ENCODE peak calls at places on chromosomes 1 and 21, in five cellular contexts. W is fibroblast of pulmonary artery, H is lung, R is Calu3, F is Panc1. B is an unnamed sample.
A peak's percentile ranks its signal among the peaks of the same experiment; 100 is the strongest.

GRCh38 chr1:55463814-55464445 is 248.8 kb upstream of the USP24 start:
- DNase-seq in R (no peak), F (no peak), H (no peak), W (no peak), B (no peak)

GRCh38 chr1:42777860-42778259 is 6.9 kb upstream of the TMEM269 start:
- DNase-seq in F (no peak), W (peak; percentile 66), R (peak; percentile 34), H (no peak), B (no peak)

GRCh38 chr1:189500777-189501176 is 976.9 kb downstream of the BRINP3 start:
- DNase-seq in R (no peak), F (no peak), W (no peak), H (no peak), B (no peak)

GRCh38 chr1:22108343-22109135 is 34.4 kb downstream of the WNT4 start:
- DNase-seq in W (peak; percentile 24), F (no peak), R (no peak), H (no peak), B (no peak)

GRCh38 chr1:184870319-184870718 is 104.0 kb downstream of the NIBAN1 start:
- DNase-seq in H (no peak), W (no peak), R (no peak), F (no peak), B (no peak)

GRCh38 chr1:11690669-11691301 is 725 bp upstream of the DRAXIN start:
- DNase-seq in H (no peak), W (no peak), R (peak; percentile 9), F (no peak), B (no peak)

GRCh38 chr21:28639742-28640141 is 352.9 kb downstream of the LTN1 start:
- DNase-seq in W (peak; percentile 71), R (no peak), H (no peak), F (no peak), B (no peak)

GRCh38 chr1:184940226-184940625 is 34.1 kb downstream of the NIBAN1 start:
- DNase-seq in R (no peak), W (no peak), H (no peak), F (no peak), B (no peak)

GRCh38 chr1:37325509-37326437 is 148.6 kb upstream of the ZC3H12A start:
- DNase-seq in H (no peak), F (no peak), W (no peak), R (no peak), B (no peak)

GRCh38 chr1:41493117-41493536 is 8.6 kb upstream of the EDN2 start:
- DNase-seq in R (peak; percentile 77), W (peak; percentile 92), F (no peak), H (no peak), B (no peak)

GRCh38 chr1:200226969-200227303 is 182.9 kb downstream of the ZNF281 start:
- DNase-seq in R (no peak), H (no peak), W (no peak), F (no peak), B (no peak)

GRCh38 chr1:89603651-89604413 is 29.1 kb upstream of the LRRC8C start:
- DNase-seq in F (no peak), H (no peak), R (no peak), W (peak; percentile 38), B (no peak)

GRCh38 chr1:203166192-203166940 is 9.3 kb downstream of the MYBPH start:
- DNase-seq in F (no peak), W (no peak), R (peak; percentile 58), H (no peak), B (peak; percentile 12)

GRCh38 chr1:211697356-211697755 is 21.9 kb upstream of the NEK2 start:
- DNase-seq in F (no peak), R (no peak), W (no peak), H (no peak), B (no peak)

GRCh38 chr1:113390871-113391642 is 742 bp downstream of the MAGI3 start:
- DNase-seq in R (peak; percentile 45), F (no peak), W (peak; percentile 41), H (peak; percentile 48), B (peak; percentile 60)

GRCh38 chr1:180211860-180212229 is 18.2 kb upstream of the LHX4 start:
- DNase-seq in W (no peak), H (no peak), R (no peak), F (no peak), B (no peak)

GRCh38 chr21:25179116-25179515 is 428.2 kb downstream of the MRPL39 start:
- DNase-seq in H (no peak), F (no peak), W (peak; percentile 36), R (no peak), B (no peak)

GRCh38 chr1:41158147-41158875 is 83.8 kb downstream of the SCMH1 start:
- DNase-seq in R (no peak), F (no peak), W (no peak), H (no peak), B (no peak)

GRCh38 chr1:2192031-2192995 is 2.3 kb downstream of the FAAP20 start:
- DNase-seq in F (no peak), H (peak; percentile 67), R (no peak), W (peak; percentile 81), B (no peak)

GRCh38 chr1:239616686-239617085 is 230.3 kb downstream of the CHRM3 start:
- DNase-seq in H (no peak), R (no peak), W (no peak), F (no peak), B (no peak)

GRCh38 chr1:116474921-116475849 is 95.6 kb downstream of the CD58 start:
- DNase-seq in R (peak; percentile 31), W (no peak), F (no peak), H (no peak), B (no peak)

GRCh38 chr1:110210604-110211502 is 739 bp downstream of the KCNC4 start:
- DNase-seq in F (no peak), W (no peak), R (peak; percentile 47), H (peak; percentile 35), B (peak; percentile 31)

GRCh38 chr1:113812661-113813135 is 422 bp upstream of the RSBN1 start:
- DNase-seq in F (no peak), H (no peak), W (no peak), R (no peak), B (no peak)

GRCh38 chr1:233859446-233859845 is 45.0 kb upstream of the SLC35F3 start:
- DNase-seq in R (no peak), H (no peak), F (no peak), W (no peak), B (no peak)

GRCh38 chr1:25742316-25742715 is 57.7 kb upstream of the SELENON start:
- DNase-seq in R (no peak), H (no peak), F (no peak), W (no peak), B (no peak)

GRCh38 chr1:156681196-156681595 is 4.0 kb upstream of the NES start:
- DNase-seq in H (no peak), R (no peak), W (no peak), F (no peak), B (no peak)

GRCh38 chr1:156680056-156680455 is 2.8 kb upstream of the NES start:
- DNase-seq in W (no peak), H (no peak), R (no peak), F (no peak), B (no peak)

GRCh38 chr1:156689035-156689959 is 12.1 kb upstream of the NES start:
- DNase-seq in R (peak; percentile 92), H (peak; percentile 77), F (peak; percentile 78), W (peak; percentile 86), B (peak; percentile 68)

GRCh38 chr1:156682166-156682890 is 5.1 kb upstream of the NES start:
- DNase-seq in F (no peak), H (no peak), R (no peak), W (no peak), B (no peak)

GRCh38 chr1:156684227-156684782 is 7.1 kb upstream of the NES start:
- DNase-seq in H (no peak), F (no peak), R (no peak), W (no peak), B (no peak)
- TF ChIP-seq CTCF in H (no peak), F (peak; percentile 20), R (no peak), W (no peak), B (no peak)

GRCh38 chr1:32741067-32741416 is 38.5 kb upstream of the SYNC start:
- DNase-seq in F (no peak), H (no peak), R (no peak), W (no peak), B (no peak)

GRCh38 chr1:32733573-32734321 is 31.2 kb upstream of the SYNC start:
- DNase-seq in H (no peak), W (no peak), R (no peak), F (no peak), B (no peak)

GRCh38 chr1:32741417-32742131 is 39.0 kb upstream of the SYNC start:
- DNase-seq in H (no peak), F (no peak), R (peak; percentile 55), W (no peak), B (no peak)

GRCh38 chr1:32742132-32742947 is 39.8 kb upstream of the SYNC start:
- DNase-seq in W (no peak), R (peak; percentile 51), H (no peak), F (no peak), B (no peak)

DNA sequence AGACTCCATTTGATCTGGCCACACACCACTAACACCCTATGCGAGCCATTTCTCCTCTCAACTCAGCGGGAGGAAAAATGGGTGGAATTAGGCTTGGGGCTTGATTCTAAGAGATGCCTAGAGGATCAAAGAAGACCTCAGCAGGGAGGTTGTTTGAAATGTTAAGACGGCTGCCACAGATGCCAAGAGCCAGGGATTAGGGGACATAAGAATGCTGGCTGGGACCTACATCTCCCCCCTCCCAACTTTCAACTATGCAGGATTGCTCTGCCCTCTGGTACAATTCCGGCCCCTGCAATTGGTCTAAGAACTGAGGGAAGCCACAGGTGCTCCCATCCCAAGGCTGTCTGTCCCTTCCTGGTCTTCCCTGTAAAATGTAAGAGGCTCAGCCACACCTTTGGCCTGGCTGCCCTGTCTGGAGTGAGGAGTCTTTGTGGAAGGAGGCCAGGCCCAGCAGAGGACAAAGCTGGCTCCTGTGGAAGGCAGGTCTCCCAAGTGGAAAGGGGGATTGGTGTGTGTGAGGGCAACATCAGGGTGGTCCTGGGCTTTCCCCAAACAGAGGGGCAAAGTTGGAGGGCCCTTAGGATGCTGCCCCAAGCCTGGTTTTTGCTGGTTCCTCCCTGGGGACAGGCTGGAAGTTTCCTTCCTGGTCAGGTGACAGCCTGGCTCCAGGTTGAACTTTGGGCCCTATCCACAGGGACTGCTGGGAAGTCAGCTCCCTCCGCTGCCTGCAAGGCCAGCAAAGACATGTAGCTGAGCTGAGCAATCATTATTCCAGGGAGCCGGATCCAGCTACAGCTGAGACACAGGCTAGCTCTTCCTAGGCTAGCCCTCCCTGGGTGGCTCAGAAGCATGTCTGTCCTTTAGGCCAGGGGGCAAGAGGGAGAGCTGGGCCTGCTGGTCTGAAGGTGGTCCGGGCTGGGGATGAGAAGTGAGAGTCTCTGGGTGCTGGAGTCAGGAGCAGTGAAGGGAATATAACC is 34.5 kb upstream of the SYNC start:
- DNase-seq in H (no peak), W (no peak), F (no peak), R (no peak), B (no peak)
- TF ChIP-seq CTCF in H (no peak), W (no peak), F (no peak), R (no peak), B (no peak)

DNA sequence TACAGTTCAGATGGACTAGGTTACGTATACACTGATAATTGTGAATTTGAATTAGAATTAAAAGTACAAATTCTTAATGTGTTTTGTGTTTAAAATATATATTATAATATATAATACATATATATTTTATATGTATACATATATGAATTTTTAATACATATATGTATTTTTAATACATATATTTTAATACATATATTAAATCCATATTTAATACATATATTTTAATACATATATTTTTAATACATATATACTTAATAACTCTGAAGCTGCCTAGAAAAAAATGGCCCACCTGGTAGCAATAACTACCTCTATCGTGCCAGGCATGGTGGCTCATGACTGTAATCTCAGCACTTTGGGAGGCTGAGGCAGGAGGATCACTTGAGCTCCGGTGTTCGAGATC is 179.1 kb upstream of the SAMSN1 start:
- DNase-seq in H (no peak), F (no peak), W (no peak), R (no peak), B (no peak)
- TF ChIP-seq CTCF in H (no peak), F (no peak), W (no peak), R (no peak), B (no peak)

GRCh38 chr1:57017717-57018116 is 51.9 kb upstream of the C8B start:
- DNase-seq in R (no peak), H (no peak), F (no peak), W (peak; percentile 1), B (no peak)
- TF ChIP-seq CTCF in R (no peak), H (no peak), F (peak; percentile 44), W (peak; percentile 9), B (no peak)